ENCODE peak calls at places on chromosomes 12 and 14, in five cellular contexts. V is astrocyte, C is H1, I is Caco-2, Z is lower lobe of right lung. T is an unnamed sample.

GRCh38 chr12:57240069-57240921 is 10.7 kb downstream of the STAC3 start:
- DNase-seq in V (no peak), C (no peak), I (peak; percentile 63), Z (peak; percentile 69), T (peak; percentile 85)

GRCh38 chr14:73722581-73722980 is 8.4 kb upstream of the PNMA1 start:
- DNase-seq in V (no peak), C (no peak), I (no peak), Z (no peak), T (no peak)

GRCh38 chr14:38721822-38722431 is 381.1 kb downstream of the SEC23A start:
- DNase-seq in V (peak; percentile 4), C (peak; percentile 19), I (peak; percentile 57), Z (no peak), T (peak; percentile 57)

GRCh38 chr12:95214466-95214865 is 2.8 kb downstream of the FGD6 start:
- DNase-seq in V (no peak), C (no peak), I (no peak), Z (no peak), T (no peak)

GRCh38 chr14:102584871-102585869 is 7.3 kb upstream of the RCOR1 start:
- DNase-seq in V (no peak), C (no peak), I (peak; percentile 73), Z (peak; percentile 40), T (no peak)

GRCh38 chr12:6827982-6828670 is at the start of gene P3H3:
- DNase-seq in V (peak; percentile 42), C (no peak), I (peak; percentile 63), Z (no peak), T (peak; percentile 73)

GRCh38 chr14:73753887-73754880 is 40.0 kb upstream of the PNMA1 start:
- DNase-seq in V (no peak), C (no peak), I (no peak), Z (no peak), T (peak; percentile 58)

GRCh38 chr14:22994762-22995275 is 12.5 kb upstream of the AJUBA start:
- DNase-seq in V (no peak), C (no peak), I (peak; percentile 56), Z (peak; percentile 61), T (peak; percentile 77)

GRCh38 chr14:89290813-89291212 is 126.2 kb downstream of the FOXN3 start:
- DNase-seq in V (no peak), C (no peak), I (no peak), Z (no peak), T (no peak)

GRCh38 chr14:60064491-60065072 is 27.1 kb upstream of the PCNX4 start:
- DNase-seq in V (peak; percentile 16), C (no peak), I (no peak), Z (no peak), T (peak; percentile 75)

GRCh38 chr14:70808402-70809237 is 693 bp downstream of the MAP3K9 start:
- DNase-seq in V (no peak), C (no peak), I (peak; percentile 46), Z (peak; percentile 67), T (peak; percentile 36)

GRCh38 chr12:12724421-12725085 is 7.4 kb downstream of the CDKN1B start:
- DNase-seq in V (no peak), C (no peak), I (no peak), Z (no peak), T (peak; percentile 54)

GRCh38 chr12:117148642-117149041 is 41.6 kb downstream of the FBXO21 start:
- DNase-seq in V (peak; percentile 36), C (no peak), I (no peak), Z (no peak), T (no peak)

GRCh38 chr12:92899388-92900001 is 29.6 kb downstream of the EEA1 start:
- DNase-seq in V (peak; percentile 99), C (peak; percentile 21), I (peak; percentile 30), Z (no peak), T (peak; percentile 98)

GRCh38 chr14:104158827-104159798 is 20.7 kb downstream of the KIF26A start:
- DNase-seq in V (no peak), C (no peak), I (no peak), Z (no peak), T (no peak)

GRCh38 chr12:111581434-111582132 is 17.5 kb downstream of the ATXN2 start:
- DNase-seq in V (no peak), C (no peak), I (no peak), Z (no peak), T (no peak)

GRCh38 chr12:8080131-8080530 is 1.9 kb upstream of the NECAP1 start:
- DNase-seq in V (no peak), C (no peak), I (no peak), Z (no peak), T (no peak)

GRCh38 chr12:39866135-39866534 is 239.7 kb downstream of the SLC2A13 start:
- DNase-seq in V (no peak), C (no peak), I (no peak), Z (no peak), T (no peak)

GRCh38 chr14:90543876-90544275 is 147.0 kb downstream of the CALM1 start:
- DNase-seq in V (no peak), C (no peak), I (no peak), Z (peak; percentile 27), T (no peak)

GRCh38 chr14:61188936-61189808 is 92.0 kb downstream of the TMEM30B start:
- DNase-seq in V (peak; percentile 55), C (no peak), I (peak; percentile 40), Z (peak; percentile 63), T (peak; percentile 82)

GRCh38 chr14:92649934-92650545 is 98.4 kb downstream of the LGMN start:
- DNase-seq in V (peak; percentile 75), C (no peak), I (peak; percentile 9), Z (peak; percentile 90), T (peak; percentile 60)

GRCh38 chr12:96099986-96100385 is 64.6 kb upstream of the LTA4H start:
- DNase-seq in V (no peak), C (no peak), I (no peak), Z (no peak), T (no peak)

GRCh38 chr12:30013051-30013450 is 229.3 kb upstream of the TMTC1 start:
- DNase-seq in V (no peak), C (peak; percentile 7), I (peak; percentile 20), Z (no peak), T (no peak)

GRCh38 chr14:31265701-31266398 is 58.3 kb upstream of the HECTD1 start:
- DNase-seq in V (peak; percentile 51), C (no peak), I (peak; percentile 63), Z (no peak), T (no peak)

GRCh38 chr12:53224268-53224896 is 7.6 kb downstream of the RARG start:
- DNase-seq in V (no peak), C (no peak), I (peak; percentile 61), Z (peak; percentile 54), T (peak; percentile 42)

GRCh38 chr12:110256780-110257431 is 24.1 kb upstream of the ATP2A2 start:
- DNase-seq in V (no peak), C (no peak), I (no peak), Z (peak; percentile 61), T (no peak)

GRCh38 chr14:58078068-58078467 is 73.9 kb downstream of the ARMH4 start:
- DNase-seq in V (peak; percentile 89), C (no peak), I (no peak), Z (no peak), T (peak; percentile 60)

GRCh38 chr12:27052742-27053141 is 29.6 kb downstream of the C12orf71 start:
- DNase-seq in V (no peak), C (no peak), I (no peak), Z (no peak), T (no peak)

GRCh38 chr12:88299567-88300101 is 157.5 kb downstream of the TMTC3 start:
- DNase-seq in V (peak; percentile 99), C (no peak), I (no peak), Z (no peak), T (peak; percentile 85)

GRCh38 chr12:106135781-106136180 is 3.0 kb downstream of the NUAK1 start:
- DNase-seq in V (no peak), C (no peak), I (no peak), Z (no peak), T (peak; percentile 66)
- H3K4me1 ChIP-seq in V (peaks cover 64% of the 10 kb centered on the region), C (peaks cover 35% of the 10 kb centered on the region), I (peaks cover 43% of the 10 kb centered on the region), Z (peaks cover 47% of the 10 kb centered on the region), T (peaks cover 71% of the 10 kb centered on the region)

DNA sequence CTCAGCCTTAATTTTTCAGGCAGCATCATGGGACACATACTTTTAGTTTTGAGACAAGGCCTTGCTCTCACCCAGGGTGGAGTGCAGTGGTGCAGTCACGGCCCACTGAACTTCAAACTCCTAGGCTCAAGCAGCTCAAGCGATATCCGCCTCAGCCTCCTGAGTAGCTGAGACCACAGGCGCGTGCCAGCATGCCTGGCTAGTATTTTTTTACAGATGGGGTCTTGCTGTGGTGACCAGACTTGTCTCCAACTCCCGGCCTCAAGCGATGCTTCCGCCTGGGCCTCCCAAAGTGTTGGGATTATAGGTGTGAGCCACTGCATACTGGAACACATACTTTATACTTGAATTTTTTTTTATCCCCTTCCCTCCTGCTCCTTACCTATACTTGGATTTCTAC is 2.8 kb downstream of the RDH5 start:
- DNase-seq in V (no peak), C (no peak), I (no peak), Z (no peak), T (no peak)
- H3K4me1 ChIP-seq in V (peaks cover 65% of the 10 kb centered on the region), C (peaks cover 13% of the 10 kb centered on the region), I (peaks cover 44% of the 10 kb centered on the region), Z (peaks cover 63% of the 10 kb centered on the region), T (peaks cover 76% of the 10 kb centered on the region)

GRCh38 chr12:122102331-122102730 is 23.8 kb downstream of the MLXIP start:
- DNase-seq in V (no peak), C (no peak), I (no peak), Z (no peak), T (no peak)

GRCh38 chr12:122099280-122099749 is 20.8 kb downstream of the MLXIP start:
- DNase-seq in V (no peak), C (no peak), I (no peak), Z (no peak), T (no peak)

GRCh38 chr12:122097641-122098364 is 19.2 kb downstream of the MLXIP start:
- DNase-seq in V (peak; percentile 52), C (no peak), I (peak; percentile 74), Z (peak; percentile 88), T (no peak)

GRCh38 chr12:122099856-122100255 is 21.3 kb downstream of the MLXIP start:
- DNase-seq in V (no peak), C (no peak), I (no peak), Z (no peak), T (no peak)

GRCh38 chr12:122100568-122100967 is 22.0 kb downstream of the MLXIP start:
- DNase-seq in V (no peak), C (no peak), I (no peak), Z (no peak), T (no peak)
- H3K4me1 ChIP-seq in V (peaks cover 25% of the 10 kb centered on the region), C (no peaks in the 10 kb centered on the region), I (peaks cover 33% of the 10 kb centered on the region), Z (peaks cover 73% of the 10 kb centered on the region), T (peaks cover 27% of the 10 kb centered on the region)

GRCh38 chr12:120264511-120265202 is 873 bp downstream of the PXN start:
- DNase-seq in V (no peak), C (no peak), I (peak; percentile 9), Z (no peak), T (peak; percentile 37)

GRCh38 chr12:120265203-120265482 is 387 bp downstream of the PXN start:
- DNase-seq in V (no peak), C (no peak), I (no peak), Z (no peak), T (no peak)

GRCh38 chr12:120262852-120263724 is 2.4 kb downstream of the PXN start:
- DNase-seq in V (no peak), C (no peak), I (peak; percentile 10), Z (no peak), T (peak; percentile 65)

GRCh38 chr12:120264086-120264485 is 1.4 kb downstream of the PXN start:
- DNase-seq in V (no peak), C (no peak), I (no peak), Z (no peak), T (peak; percentile 39)

DNA sequence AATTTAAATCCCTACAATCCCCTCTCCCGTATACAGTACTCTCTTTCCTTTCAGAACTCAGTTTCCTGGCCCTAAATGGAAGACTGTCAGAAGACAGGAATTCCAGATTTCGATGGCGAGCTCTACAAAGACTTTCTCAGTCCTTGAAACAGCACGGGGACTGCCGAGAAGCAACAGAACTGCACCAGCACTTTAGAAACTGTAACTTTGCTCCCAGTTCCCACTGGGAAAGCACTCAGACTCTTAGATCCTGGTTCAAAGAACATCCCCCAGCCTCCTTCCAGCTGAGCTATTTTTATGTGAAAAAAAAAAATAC is 1.8 kb downstream of the PXN start:
- DNase-seq in V (no peak), C (no peak), I (no peak), Z (no peak), T (peak; percentile 52)
- H3K4me1 ChIP-seq in V (peaks cover 34% of the 10 kb centered on the region), C (peaks cover 17% of the 10 kb centered on the region), I (peaks cover 55% of the 10 kb centered on the region), Z (peaks cover 87% of the 10 kb centered on the region), T (peaks cover 50% of the 10 kb centered on the region)

T was measured in adipocyte.